ENCODE peak calls at places on chromosomes 16 and 17, in six cellular contexts. One of them, this sample, is unnamed.

GRCh38 chr16:23143391-23143790 is 5.9 kb downstream of the USP31 start:
- DNase-seq in HepG2: no peak
- DNase-seq in GM12878: no peak
- DNase-seq in SK-N-SH: no peak
- DNase-seq in K562: no peak
- DNase-seq in H1: no peak
- DNase-seq in this sample: no peak

GRCh38 chr17:38747385-38748328 is 479 bp downstream of the PCGF2 start:
- DNase-seq in H1: peak
- DNase-seq in SK-N-SH: peak
- DNase-seq in K562: peak
- DNase-seq in GM12878: no peak
- DNase-seq in HepG2: no peak
- DNase-seq in this sample: no peak

GRCh38 chr17:10295728-10296343 is 77.0 kb downstream of the MYH13 start:
- DNase-seq in H1: peak
- DNase-seq in HepG2: peak
- DNase-seq in SK-N-SH: peak
- DNase-seq in K562: peak
- DNase-seq in GM12878: peak
- DNase-seq in this sample: no peak

GRCh38 chr16:1075546-1075945 is 3.0 kb downstream of the SSTR5 start:
- DNase-seq in K562: no peak
- DNase-seq in GM12878: no peak
- DNase-seq in H1: no peak
- DNase-seq in SK-N-SH: no peak
- DNase-seq in HepG2: no peak
- DNase-seq in this sample: no peak

GRCh38 chr17:32341857-32342602 is at the start of gene C17orf75:
- DNase-seq in K562: peak
- DNase-seq in HepG2: peak
- DNase-seq in GM12878: peak
- DNase-seq in SK-N-SH: peak
- DNase-seq in H1: peak
- DNase-seq in this sample: peak

GRCh38 chr16:63787014-63787413 is 1334.8 kb downstream of the CDH11 start:
- DNase-seq in HepG2: no peak
- DNase-seq in GM12878: no peak
- DNase-seq in H1: no peak
- DNase-seq in K562: no peak
- DNase-seq in SK-N-SH: no peak
- DNase-seq in this sample: no peak

GRCh38 chr17:82180776-82181528 is 31.7 kb downstream of the CCDC57 start:
- DNase-seq in SK-N-SH: no peak
- DNase-seq in HepG2: no peak
- DNase-seq in H1: no peak
- DNase-seq in K562: no peak
- DNase-seq in GM12878: no peak
- DNase-seq in this sample: no peak

GRCh38 chr16:21971856-21972255 is 18.7 kb downstream of the UQCRC2 start:
- DNase-seq in H1: no peak
- DNase-seq in SK-N-SH: no peak
- DNase-seq in GM12878: no peak
- DNase-seq in HepG2: no peak
- DNase-seq in K562: no peak
- DNase-seq in this sample: no peak

GRCh38 chr17:16931318-16932060 is 40.4 kb downstream of the TNFRSF13B start:
- DNase-seq in HepG2: no peak
- DNase-seq in H1: no peak
- DNase-seq in SK-N-SH: peak
- DNase-seq in K562: no peak
- DNase-seq in GM12878: no peak
- DNase-seq in this sample: no peak

GRCh38 chr16:15792563-15792971 is 64.3 kb downstream of the MYH11 start:
- DNase-seq in SK-N-SH: no peak
- DNase-seq in GM12878: no peak
- DNase-seq in H1: no peak
- DNase-seq in K562: no peak
- DNase-seq in HepG2: no peak
- DNase-seq in this sample: no peak

GRCh38 chr16:70304892-70305448 is 6.0 kb downstream of the DDX19B start:
- DNase-seq in HepG2: no peak
- DNase-seq in H1: no peak
- DNase-seq in SK-N-SH: no peak
- DNase-seq in GM12878: no peak
- DNase-seq in K562: no peak
- DNase-seq in this sample: no peak

GRCh38 chr17:72602517-72603345 is 481.9 kb downstream of the SOX9 start:
- DNase-seq in GM12878: no peak
- DNase-seq in K562: no peak
- DNase-seq in SK-N-SH: no peak
- DNase-seq in H1: peak
- DNase-seq in HepG2: no peak
- DNase-seq in this sample: peak

GRCh38 chr16:30931068-30931655 is 7.8 kb downstream of the FBXL19 start:
- DNase-seq in SK-N-SH: no peak
- DNase-seq in GM12878: no peak
- DNase-seq in HepG2: no peak
- DNase-seq in H1: no peak
- DNase-seq in K562: no peak
- DNase-seq in this sample: no peak

GRCh38 chr17:45366691-45367090 is 49.9 kb upstream of the MAP3K14 start:
- DNase-seq in HepG2: no peak
- DNase-seq in K562: no peak
- DNase-seq in SK-N-SH: peak
- DNase-seq in H1: no peak
- DNase-seq in GM12878: no peak
- DNase-seq in this sample: no peak

GRCh38 chr16:17282247-17282646 is 188.5 kb downstream of the XYLT1 start:
- DNase-seq in SK-N-SH: no peak
- DNase-seq in H1: no peak
- DNase-seq in GM12878: no peak
- DNase-seq in K562: no peak
- DNase-seq in HepG2: no peak
- DNase-seq in this sample: no peak

GRCh38 chr16:11414815-11415775 is 69.8 kb downstream of the RMI2 start:
- DNase-seq in GM12878: no peak
- DNase-seq in H1: no peak
- DNase-seq in SK-N-SH: no peak
- DNase-seq in K562: no peak
- DNase-seq in HepG2: no peak
- DNase-seq in this sample: no peak

GRCh38 chr17:74281799-74282198 is 7.8 kb downstream of the DNAI2 start:
- DNase-seq in H1: no peak
- DNase-seq in HepG2: no peak
- DNase-seq in SK-N-SH: no peak
- DNase-seq in K562: no peak
- DNase-seq in GM12878: no peak
- DNase-seq in this sample: no peak

GRCh38 chr17:38451030-38451839 is 23.0 kb downstream of the ARHGAP23 start:
- DNase-seq in K562: no peak
- DNase-seq in GM12878: no peak
- DNase-seq in HepG2: peak
- DNase-seq in H1: peak
- DNase-seq in SK-N-SH: no peak
- DNase-seq in this sample: no peak

GRCh38 chr17:2068101-2068518 is 13.2 kb downstream of the HIC1 start:
- DNase-seq in HepG2: no peak
- DNase-seq in GM12878: no peak
- DNase-seq in SK-N-SH: no peak
- DNase-seq in H1: no peak
- DNase-seq in K562: no peak
- DNase-seq in this sample: no peak

GRCh38 chr16:63652091-63652490 is 1469.8 kb downstream of the CDH11 start:
- DNase-seq in HepG2: peak
- DNase-seq in H1: no peak
- DNase-seq in GM12878: no peak
- DNase-seq in SK-N-SH: no peak
- DNase-seq in K562: no peak
- DNase-seq in this sample: no peak

GRCh38 chr17:21002309-21003006 is 40.4 kb downstream of the USP22 start:
- DNase-seq in H1: no peak
- DNase-seq in K562: no peak
- DNase-seq in HepG2: no peak
- DNase-seq in GM12878: no peak
- DNase-seq in SK-N-SH: no peak
- DNase-seq in this sample: no peak

GRCh38 chr16:57593990-57594389 is 34.4 kb upstream of the ADGRG1 start:
- DNase-seq in GM12878: no peak
- DNase-seq in K562: no peak
- DNase-seq in HepG2: no peak
- DNase-seq in H1: no peak
- DNase-seq in SK-N-SH: no peak
- DNase-seq in this sample: no peak

GRCh38 chr16:57593021-57593420 is 35.4 kb upstream of the ADGRG1 start:
- DNase-seq in K562: no peak
- DNase-seq in H1: no peak
- DNase-seq in SK-N-SH: no peak
- DNase-seq in HepG2: no peak
- DNase-seq in GM12878: no peak
- DNase-seq in this sample: no peak

GRCh38 chr16:57591870-57592485 is 36.5 kb upstream of the ADGRG1 start:
- DNase-seq in GM12878: no peak
- DNase-seq in HepG2: no peak
- DNase-seq in K562: no peak
- DNase-seq in SK-N-SH: no peak
- DNase-seq in H1: no peak
- DNase-seq in this sample: no peak

GRCh38 chr16:57591086-57591869 is 37.2 kb upstream of the ADGRG1 start:
- DNase-seq in HepG2: peak
- DNase-seq in SK-N-SH: peak
- DNase-seq in GM12878: no peak
- DNase-seq in H1: peak
- DNase-seq in K562: peak
- DNase-seq in this sample: no peak

DNA sequence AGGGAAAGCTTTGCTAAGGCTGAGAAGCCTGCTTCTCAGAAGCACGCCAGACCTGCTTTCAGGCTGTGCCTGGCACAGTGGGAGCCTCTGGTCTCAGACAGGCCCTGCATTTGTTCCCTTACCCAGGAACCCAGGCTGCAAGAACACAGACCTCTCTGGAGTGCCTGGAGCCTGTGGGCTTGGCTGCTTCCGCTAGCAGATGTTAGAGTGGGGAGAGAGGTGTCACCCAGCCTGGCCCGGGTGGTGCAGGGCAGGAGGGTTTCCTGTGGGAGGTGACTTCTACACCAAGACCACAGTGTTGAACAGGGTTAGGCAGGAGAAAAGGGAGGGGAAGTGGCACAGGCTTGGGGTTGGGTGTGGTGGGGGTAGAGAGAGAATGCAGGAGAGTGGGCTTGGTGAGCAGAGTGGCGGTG is 35.8 kb upstream of the ADGRG1 start:
- DNase-seq in HepG2: no peak
- DNase-seq in K562: no peak
- DNase-seq in GM12878: no peak
- DNase-seq in SK-N-SH: no peak
- DNase-seq in H1: no peak
- DNase-seq in this sample: peak
- H3K27ac ChIP-seq in HepG2: no peak
- H3K27ac ChIP-seq in K562: no peak
- H3K27ac ChIP-seq in GM12878: no peak
- H3K27ac ChIP-seq in SK-N-SH: no peak
- H3K27ac ChIP-seq in H1: no peak
- H3K27ac ChIP-seq in this sample: peak

GRCh38 chr17:59751955-59752413 is 44.5 kb downstream of the VMP1 start:
- DNase-seq in K562: no peak
- DNase-seq in GM12878: no peak
- DNase-seq in SK-N-SH: no peak
- DNase-seq in H1: no peak
- DNase-seq in HepG2: no peak
- DNase-seq in this sample: no peak
- H3K4me3 ChIP-seq in K562: no peak
- H3K4me3 ChIP-seq in GM12878: peak
- H3K4me3 ChIP-seq in SK-N-SH: no peak
- H3K4me3 ChIP-seq in H1: no peak
- H3K4me3 ChIP-seq in HepG2: no peak
- H3K4me3 ChIP-seq in this sample: no peak

GRCh38 chr16:80208750-80209149 is 332.0 kb upstream of the DYNLRB2 start:
- DNase-seq in SK-N-SH: no peak
- DNase-seq in H1: no peak
- DNase-seq in GM12878: no peak
- DNase-seq in K562: no peak
- DNase-seq in HepG2: no peak
- DNase-seq in this sample: no peak

GRCh38 chr16:80208015-80208414 is 332.8 kb upstream of the DYNLRB2 start:
- DNase-seq in H1: no peak
- DNase-seq in K562: no peak
- DNase-seq in GM12878: no peak
- DNase-seq in HepG2: no peak
- DNase-seq in SK-N-SH: no peak
- DNase-seq in this sample: no peak

DNA sequence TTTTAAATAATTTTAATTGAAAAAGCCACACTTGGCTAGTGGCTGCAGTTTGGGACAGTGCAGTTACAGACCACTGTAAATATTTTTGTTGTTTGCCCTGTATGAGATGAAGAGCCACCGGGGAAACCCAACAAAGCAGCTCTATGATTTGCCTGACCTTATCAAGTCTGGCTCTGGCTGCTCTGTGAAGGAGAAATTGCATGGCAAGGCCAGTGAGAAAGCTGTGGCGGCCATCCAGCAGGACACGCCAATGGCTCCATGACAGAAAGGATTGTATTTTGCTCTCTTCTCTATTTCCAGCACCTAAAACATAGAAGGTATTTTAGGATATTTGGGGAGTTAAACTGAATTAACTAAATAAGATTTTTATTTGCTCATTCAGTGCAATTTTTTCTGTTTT is 330.0 kb upstream of the DYNLRB2 start:
- DNase-seq in GM12878: no peak
- DNase-seq in SK-N-SH: no peak
- DNase-seq in HepG2: no peak
- DNase-seq in K562: no peak
- DNase-seq in H1: no peak
- DNase-seq in this sample: no peak
- TF ChIP-seq GABPA in GM12878: no peak
- TF ChIP-seq GABPA in SK-N-SH: no peak
- TF ChIP-seq GABPA in HepG2: no peak
- TF ChIP-seq GABPA in K562: no peak
- TF ChIP-seq GABPA in H1: no peak
- TF ChIP-seq GABPA in this sample: no peak

GRCh38 chr16:29757950-29758466 is 12.2 kb upstream of the C16orf54 start:
- DNase-seq in GM12878: no peak
- DNase-seq in K562: no peak
- DNase-seq in SK-N-SH: no peak
- DNase-seq in HepG2: peak
- DNase-seq in H1: no peak
- DNase-seq in this sample: peak

GRCh38 chr16:29763326-29763725 is 14.7 kb upstream of the ZG16 start:
- DNase-seq in K562: no peak
- DNase-seq in GM12878: no peak
- DNase-seq in SK-N-SH: no peak
- DNase-seq in H1: no peak
- DNase-seq in HepG2: no peak
- DNase-seq in this sample: no peak

GRCh38 chr16:29761882-29762281 is 16.1 kb upstream of the C16orf54 start:
- DNase-seq in H1: no peak
- DNase-seq in GM12878: no peak
- DNase-seq in K562: no peak
- DNase-seq in HepG2: no peak
- DNase-seq in SK-N-SH: no peak
- DNase-seq in this sample: no peak

GRCh38 chr16:29756654-29757053 is 10.9 kb upstream of the C16orf54 start:
- DNase-seq in SK-N-SH: no peak
- DNase-seq in GM12878: no peak
- DNase-seq in H1: no peak
- DNase-seq in HepG2: no peak
- DNase-seq in K562: no peak
- DNase-seq in this sample: no peak

GRCh38 chr16:29760567-29761279 is 14.9 kb upstream of the C16orf54 start:
- DNase-seq in K562: no peak
- DNase-seq in GM12878: no peak
- DNase-seq in HepG2: no peak
- DNase-seq in H1: no peak
- DNase-seq in SK-N-SH: no peak
- DNase-seq in this sample: no peak
- H3K27ac ChIP-seq in K562: no peak
- H3K27ac ChIP-seq in GM12878: no peak
- H3K27ac ChIP-seq in HepG2: peak
- H3K27ac ChIP-seq in H1: no peak
- H3K27ac ChIP-seq in SK-N-SH: no peak
- H3K27ac ChIP-seq in this sample: no peak

This sample was measured in HL-60.